ENCODE peak calls at places on chromosomes 13 and 19, in ten cellular contexts. O, V, A, P, J, U, Q, W, H and Y are unnamed samples.

GRCh38 chr13:99590519-99591011 is 89.3 kb downstream of the TM9SF2 start:
- DNase-seq in V (no peak), W (no peak), H (no peak), Q (peak; percentile 59), J (peak; percentile 47), O (no peak), P (no peak), A (no peak), U (no peak), Y (no peak)

GRCh38 chr13:60425332-60425731 is 28.3 kb downstream of the TDRD3 start:
- DNase-seq in P (no peak), U (no peak), V (no peak), O (no peak), A (no peak), W (no peak), J (no peak), H (no peak), Q (no peak), Y (no peak)

GRCh38 chr13:99662678-99663077 is 161.4 kb downstream of the TM9SF2 start:
- DNase-seq in U (no peak), A (no peak), J (no peak), Q (no peak), H (no peak), O (no peak), P (no peak), W (no peak), V (no peak), Y (no peak)

GRCh38 chr19:53659292-53659691 is 27.5 kb downstream of the DPRX start:
- DNase-seq in U (peak; percentile 5), O (no peak), W (no peak), P (peak; percentile 69), Q (peak; percentile 1), V (no peak), A (no peak), H (no peak), J (peak; percentile 39), Y (no peak)

GRCh38 chr13:106367361-106367781 is 168.1 kb downstream of the EFNB2 start:
- DNase-seq in Q (no peak), V (no peak), W (no peak), U (no peak), P (no peak), O (no peak), H (no peak), J (no peak), A (no peak), Y (no peak)

GRCh38 chr19:51091895-51092873 is 9.5 kb upstream of the KLK14 start:
- DNase-seq in J (no peak), H (no peak), A (no peak), W (no peak), V (no peak), Q (no peak), P (no peak), O (no peak), U (no peak), Y (no peak)

GRCh38 chr19:38335949-38336637 is 463 bp downstream of the CATSPERG start:
- DNase-seq in J (peak; percentile 97), U (peak; percentile 97), H (peak; percentile 65), O (peak; percentile 92), W (peak; percentile 96), P (peak; percentile 93), Q (peak; percentile 97), A (peak; percentile 87), V (peak; percentile 88), Y (no peak)

GRCh38 chr13:30114586-30115256 is 192.6 kb downstream of the KATNAL1 start:
- DNase-seq in A (peak; percentile 52), Q (peak; percentile 82), V (peak; percentile 93), W (peak; percentile 62), O (peak; percentile 89), J (peak; percentile 77), P (peak; percentile 96), H (peak; percentile 60), U (peak; percentile 90), Y (no peak)